ENCODE peak calls at places on chromosomes 3 and 15, in seven cellular contexts. W is heart right ventricle, Z is fibroblast of lung, J is kidney, H is HFFc6, P is stomach, K is fibroblast of the aortic adventitia. N is an unnamed sample.

GRCh38 chr3:3191675-3192480 is 12.4 kb upstream of the CRBN start:
- DNase-seq in K (no peak), W (no peak), J (no peak), H (no peak), P (peak), Z (peak), N (no peak)

GRCh38 chr3:146517684-146518435 is 26.5 kb downstream of the PLSCR1 start:
- DNase-seq in H (no peak), J (no peak), K (no peak), W (no peak), Z (no peak), P (no peak), N (peak)

GRCh38 chr15:46277994-46278885 is 643.4 kb downstream of the SQOR start:
- DNase-seq in P (no peak), W (no peak), K (no peak), Z (no peak), J (no peak), H (no peak), N (no peak)

GRCh38 chr3:124217542-124217941 is 225.6 kb upstream of the ROPN1 start:
- DNase-seq in J (no peak), P (peak), H (peak), K (peak), Z (peak), W (peak), N (peak)

GRCh38 chr3:169218314-169218983 is 445.1 kb downstream of the MECOM start:
- DNase-seq in H (peak), W (peak), P (peak), J (peak), Z (peak), K (peak), N (no peak)

GRCh38 chr3:12193485-12194165 is 34.9 kb upstream of the TIMP4 start:
- DNase-seq in Z (peak), P (peak), J (no peak), H (peak), W (no peak), K (peak), N (peak)

GRCh38 chr3:55405436-55405835 is 81.7 kb downstream of the WNT5A start:
- DNase-seq in P (no peak), J (no peak), H (no peak), K (peak), Z (peak), W (no peak), N (no peak)

GRCh38 chr3:36451816-36452215 is 71.5 kb downstream of the STAC start:
- DNase-seq in Z (no peak), K (no peak), H (no peak), W (no peak), J (no peak), P (no peak), N (no peak)

GRCh38 chr15:75597667-75598341 is 18.7 kb upstream of the PTPN9 start:
- DNase-seq in H (no peak), J (no peak), P (peak), W (no peak), K (peak), Z (no peak), N (no peak)
- TF ChIP-seq CTCF in H (peak), J (peak), P (no peak), W (peak), K (peak), Z (peak), N (peak)

GRCh38 chr15:82047493-82048446 is 2.0 kb upstream of the MEX3B start:
- DNase-seq in Z (peak), P (no peak), J (no peak), W (peak), H (no peak), K (peak), N (no peak)
- TF ChIP-seq CTCF in Z (no peak), P (no peak), J (no peak), W (no peak), H (peak), K (no peak), N (no peak)

GRCh38 chr3:25910997-25911396 is 121.1 kb downstream of the OXSM start:
- DNase-seq in W (no peak), P (no peak), J (no peak), K (no peak), H (no peak), Z (peak), N (no peak)
- TF ChIP-seq CTCF in W (no peak), P (no peak), J (peak), K (no peak), H (peak), Z (peak), N (peak)

GRCh38 chr15:40506964-40507571 is 36.3 kb downstream of the CHST14 start:
- DNase-seq in J (peak), K (peak), Z (peak), W (peak), H (peak), P (peak), N (no peak)
- TF ChIP-seq CTCF in J (peak), K (peak), Z (peak), W (peak), H (peak), P (no peak), N (peak)

GRCh38 chr3:172040078-172040975 is 949 bp downstream of the FNDC3B start:
- DNase-seq in H (peak), P (peak), J (peak), K (peak), Z (peak), W (peak), N (no peak)
- TF ChIP-seq CTCF in H (peak), P (no peak), J (no peak), K (peak), Z (peak), W (peak), N (peak)

GRCh38 chr15:72800819-72801481 is 17.4 kb upstream of the ADPGK start:
- DNase-seq in K (peak), P (no peak), Z (peak), H (no peak), J (no peak), W (no peak), N (no peak)

GRCh38 chr15:72796210-72796514 is 12.6 kb upstream of the ADPGK start:
- DNase-seq in K (no peak), P (no peak), H (no peak), W (no peak), Z (peak), J (no peak), N (no peak)

GRCh38 chr15:72797834-72798233 is 14.3 kb upstream of the ADPGK start:
- DNase-seq in K (no peak), P (no peak), J (no peak), Z (no peak), W (no peak), H (no peak), N (no peak)

GRCh38 chr15:72797338-72797689 is 13.8 kb upstream of the ADPGK start:
- DNase-seq in Z (no peak), H (no peak), P (no peak), J (no peak), W (no peak), K (no peak), N (no peak)

DNA sequence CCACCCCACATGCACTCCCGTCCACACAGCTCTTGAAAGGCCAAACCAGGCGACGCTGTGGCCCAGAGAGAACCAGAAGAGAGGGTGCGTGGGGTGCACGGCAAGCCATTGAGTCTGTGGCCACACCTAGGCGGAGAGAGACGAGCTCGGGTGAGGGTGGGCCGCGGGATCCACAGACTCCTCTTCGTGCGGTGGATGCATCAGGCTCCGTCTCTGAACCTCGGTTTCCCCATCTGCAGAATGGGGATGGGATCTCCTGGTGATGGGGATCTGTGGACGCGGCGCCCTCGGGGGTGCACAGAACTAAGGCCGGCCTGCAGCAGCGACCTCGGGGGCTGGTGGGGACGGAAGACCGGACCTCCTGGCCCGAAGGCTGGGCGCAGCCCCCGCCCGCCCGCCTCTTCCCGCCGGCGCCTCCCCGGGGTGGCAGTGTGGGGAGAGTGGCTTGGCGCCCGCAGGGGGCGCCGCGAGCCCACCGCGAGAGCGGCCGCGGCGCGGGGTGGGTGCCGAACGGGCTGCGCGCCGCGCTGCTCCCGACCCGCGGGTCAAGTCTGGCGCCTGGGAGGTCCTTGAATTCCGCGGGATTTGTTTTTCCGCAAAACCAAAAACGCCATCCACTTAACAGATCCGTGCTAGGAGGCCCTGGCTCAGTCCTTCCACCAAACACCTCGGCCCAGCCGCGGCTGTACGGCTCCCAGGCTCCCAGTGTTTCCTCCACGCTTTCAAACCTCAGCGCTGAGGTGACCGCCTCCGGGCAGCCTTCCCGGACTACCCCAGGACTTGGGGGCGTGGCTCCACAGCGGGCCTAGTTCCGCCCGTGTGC is 13.2 kb upstream of the ADPGK start:
- DNase-seq in P (peak), W (peak), J (peak), K (peak), Z (peak), H (no peak), N (no peak)
- TF ChIP-seq CTCF in P (no peak), W (peak), J (peak), K (peak), Z (no peak), H (peak), N (no peak)

GRCh38 chr3:194592798-194593752 is 40.1 kb downstream of the TMEM44 start:
- DNase-seq in P (peak), H (peak), K (peak), Z (peak), J (no peak), W (no peak), N (peak)
- TF ChIP-seq CTCF in P (no peak), H (peak), K (no peak), Z (no peak), J (no peak), W (peak), N (peak)

GRCh38 chr3:87771338-87772059 is 287.3 kb downstream of the CGGBP1 start:
- DNase-seq in P (no peak), W (peak), K (peak), Z (peak), J (no peak), H (peak), N (no peak)
- TF ChIP-seq CTCF in P (no peak), W (peak), K (peak), Z (no peak), J (peak), H (peak), N (peak)

N was measured in retinal pigment epithelial cell.